ENCODE peak calls at places on chromosome 21, in six cellular contexts. K is T-helper 2 cell, A is NCI-H187 treated with DMSO at 0.1 percent for 48 hours, N is C1 segment of cervical spinal cord, F is thoracic aorta, S is kidney epithelial cell. G is an unnamed sample.

GRCh38 chr21:45309069-45309521 is 21.4 kb upstream of the POFUT2 start:
- DNase-seq in K (no peak), A (no peak), N (no peak), F (no peak), S (no peak), G (peak)

GRCh38 chr21:25506268-25506667 is 101.0 kb downstream of the MRPL39 start:
- DNase-seq in K (no peak), A (no peak), N (no peak), F (no peak), S (no peak), G (no peak)

GRCh38 chr21:34340062-34340461 is 23.7 kb upstream of the KCNE2 start:
- DNase-seq in K (no peak), A (no peak), N (no peak), F (no peak), S (no peak), G (no peak)

GRCh38 chr21:39397651-39398385 is 47.8 kb downstream of the LCA5L start:
- DNase-seq in K (no peak), A (no peak), N (no peak), F (no peak), S (no peak), G (no peak)

GRCh38 chr21:31173881-31174555 is 135.7 kb upstream of the KRTAP19-8 start:
- DNase-seq in K (peak), A (no peak), N (peak), F (no peak), S (no peak), G (no peak)

GRCh38 chr21:27819299-27819698 is 852.4 kb upstream of the ADAMTS5 start:
- DNase-seq in K (no peak), A (no peak), N (no peak), F (no peak), S (no peak), G (no peak)

GRCh38 chr21:36015096-36015495 is 45.2 kb downstream of the SETD4 start:
- DNase-seq in K (no peak), A (no peak), N (no peak), F (no peak), S (no peak), G (no peak)

GRCh38 chr21:21860888-21861287 is 862.7 kb downstream of the NCAM2 start:
- DNase-seq in K (no peak), A (no peak), N (no peak), F (no peak), S (no peak), G (peak)

G was measured in foreskin keratinocyte.